ENCODE peak calls at places on chromosomes 13 and 19, in five cellular contexts. J is HepG2, T is IMR-90, O is K562, X is H1. L is an unnamed sample.

GRCh38 chr19:56098731-56099577 is 22.1 kb downstream of the ZNF787 start:
- DNase-seq in J (no peak), O (no peak), T (no peak), X (no peak), L (no peak)

GRCh38 chr19:20879501-20879900 is 43.5 kb upstream of the ZNF85 start:
- DNase-seq in O (no peak), T (no peak), J (no peak), X (no peak), L (no peak)

GRCh38 chr19:38209671-38210457 is 14.2 kb downstream of the DPF1 start:
- DNase-seq in T (peak), X (no peak), O (no peak), J (no peak), L (no peak)

GRCh38 chr13:64289702-64290101 is 2874.1 kb upstream of the PCDH20 start:
- DNase-seq in O (no peak), X (no peak), J (no peak), T (no peak), L (no peak)

GRCh38 chr19:45782162-45782623 is at the start of gene DMPK:
- DNase-seq in J (no peak), T (no peak), X (no peak), O (peak), L (no peak)

GRCh38 chr13:85638815-85639393 is 160.3 kb downstream of the SLITRK6 start:
- DNase-seq in J (no peak), X (no peak), T (no peak), O (no peak), L (no peak)

GRCh38 chr13:31786011-31786410 is 46.7 kb downstream of the RXFP2 start:
- DNase-seq in J (no peak), T (no peak), X (no peak), O (no peak), L (no peak)

GRCh38 chr13:88526186-88526852 is 855.1 kb downstream of the SLITRK5 start:
- DNase-seq in O (no peak), X (no peak), T (no peak), J (no peak), L (no peak)

GRCh38 chr19:38028913-38029565 is 122.0 kb downstream of the SIPA1L3 start:
- DNase-seq in O (no peak), X (no peak), J (no peak), T (peak), L (no peak)

GRCh38 chr19:8004723-8005513 is 523 bp downstream of the ELAVL1 start:
- DNase-seq in T (peak), X (no peak), O (no peak), J (no peak), L (no peak)

GRCh38 chr13:103948477-103948876 is 882.3 kb upstream of the SLC10A2 start:
- DNase-seq in O (no peak), T (no peak), J (no peak), X (no peak), L (no peak)

GRCh38 chr13:30923423-30923822 is 9.0 kb upstream of the TEX26 start:
- DNase-seq in T (no peak), X (no peak), J (no peak), O (no peak), L (no peak)

GRCh38 chr13:54687173-54687572 is 1658.6 kb downstream of the OLFM4 start:
- DNase-seq in T (no peak), X (no peak), O (no peak), J (no peak), L (no peak)

GRCh38 chr13:57611956-57612355 is 19.6 kb upstream of the PCDH17 start:
- DNase-seq in X (no peak), O (no peak), J (no peak), T (no peak), L (no peak)

GRCh38 chr13:26743971-26744370 is 16.6 kb downstream of the GPR12 start:
- DNase-seq in T (no peak), O (no peak), J (no peak), X (no peak), L (no peak)

GRCh38 chr13:29969286-29969685 is 118.9 kb upstream of the UBL3 start:
- DNase-seq in O (no peak), X (no peak), T (peak), J (no peak), L (no peak)

GRCh38 chr19:48639483-48640375 is 2.5 kb upstream of the DBP start:
- DNase-seq in O (peak), X (no peak), T (no peak), J (no peak), L (no peak)

GRCh38 chr13:74465279-74465678 is 331.1 kb upstream of the KLF12 start:
- DNase-seq in O (no peak), T (no peak), X (no peak), J (no peak), L (no peak)
- TF ChIP-seq MAFK in O (no peak), T (no peak), X (no peak), J (no peak), L (no peak)

GRCh38 chr19:14871619-14872230 is 14.2 kb downstream of the OR7A17 start:
- DNase-seq in X (no peak), T (peak), O (peak), J (no peak), L (peak)
- TF ChIP-seq MAFK in X (no peak), T (no peak), O (no peak), J (no peak), L (no peak)

GRCh38 chr13:99161512-99161911 is 39.1 kb upstream of the UBAC2 start:
- DNase-seq in X (no peak), T (no peak), J (no peak), O (no peak), L (no peak)

GRCh38 chr13:99158846-99159245 is 41.8 kb upstream of the UBAC2 start:
- DNase-seq in J (no peak), X (no peak), O (no peak), T (no peak), L (no peak)

GRCh38 chr13:99157046-99157445 is 43.6 kb upstream of the UBAC2 start:
- DNase-seq in T (no peak), X (no peak), J (no peak), O (no peak), L (no peak)

GRCh38 chr13:99160415-99160814 is 40.2 kb upstream of the UBAC2 start:
- DNase-seq in O (no peak), X (no peak), T (no peak), J (no peak), L (no peak)

DNA sequence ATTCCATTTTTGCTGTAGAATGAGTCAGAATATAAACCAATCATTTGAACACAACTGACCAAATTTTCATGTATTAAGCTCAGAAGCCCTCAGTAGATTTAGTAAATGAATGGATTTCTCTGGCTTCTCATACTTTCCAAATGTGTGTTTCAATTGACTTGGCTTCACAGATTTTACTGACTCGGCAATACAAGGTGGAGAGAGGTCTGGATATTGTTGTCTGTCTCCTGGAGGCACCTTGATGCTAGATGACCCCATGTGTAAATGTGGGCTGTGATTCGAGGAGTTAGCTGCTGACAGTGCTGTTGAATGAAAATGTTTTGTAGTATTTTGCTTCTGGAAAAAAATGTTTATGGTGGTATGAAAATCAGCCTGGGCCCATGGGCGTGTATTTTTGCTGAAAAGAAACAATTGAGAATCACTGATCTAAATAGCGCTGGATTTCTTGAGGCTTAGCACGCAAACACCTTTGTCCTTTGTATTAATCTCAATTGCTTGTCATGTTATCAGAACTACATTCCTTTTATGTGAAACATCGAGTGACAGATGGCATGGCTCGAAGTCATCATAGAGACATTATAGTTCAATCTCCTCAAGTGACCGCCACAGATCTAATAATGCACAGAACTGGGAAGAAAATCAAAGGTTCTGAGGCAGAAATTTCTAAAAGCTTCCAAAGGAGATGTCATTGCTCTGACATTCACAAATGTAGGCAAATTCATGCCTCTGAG is 41.2 kb upstream of the UBAC2 start:
- DNase-seq in X (no peak), O (no peak), J (no peak), T (no peak), L (no peak)
- TF ChIP-seq MAFK in X (no peak), O (no peak), J (no peak), T (peak), L (peak)

GRCh38 chr13:113919761-113920160 is 54.1 kb downstream of the C13orf46 start:
- DNase-seq in T (no peak), O (no peak), X (no peak), J (no peak), L (no peak)
- TF ChIP-seq MAFK in T (no peak), O (no peak), X (no peak), J (no peak), L (no peak)

GRCh38 chr13:59679239-59679638 is 484.5 kb downstream of the DIAPH3 start:
- DNase-seq in O (no peak), X (no peak), T (no peak), J (no peak), L (no peak)

GRCh38 chr13:59681630-59682311 is 482.0 kb downstream of the DIAPH3 start:
- DNase-seq in J (no peak), T (no peak), O (no peak), X (no peak), L (no peak)

GRCh38 chr13:59677966-59678814 is 485.5 kb downstream of the DIAPH3 start:
- DNase-seq in X (no peak), O (peak), J (peak), T (peak), L (peak)

GRCh38 chr13:59677430-59677829 is 486.3 kb downstream of the DIAPH3 start:
- DNase-seq in J (no peak), T (no peak), X (no peak), O (no peak), L (no peak)

DNA sequence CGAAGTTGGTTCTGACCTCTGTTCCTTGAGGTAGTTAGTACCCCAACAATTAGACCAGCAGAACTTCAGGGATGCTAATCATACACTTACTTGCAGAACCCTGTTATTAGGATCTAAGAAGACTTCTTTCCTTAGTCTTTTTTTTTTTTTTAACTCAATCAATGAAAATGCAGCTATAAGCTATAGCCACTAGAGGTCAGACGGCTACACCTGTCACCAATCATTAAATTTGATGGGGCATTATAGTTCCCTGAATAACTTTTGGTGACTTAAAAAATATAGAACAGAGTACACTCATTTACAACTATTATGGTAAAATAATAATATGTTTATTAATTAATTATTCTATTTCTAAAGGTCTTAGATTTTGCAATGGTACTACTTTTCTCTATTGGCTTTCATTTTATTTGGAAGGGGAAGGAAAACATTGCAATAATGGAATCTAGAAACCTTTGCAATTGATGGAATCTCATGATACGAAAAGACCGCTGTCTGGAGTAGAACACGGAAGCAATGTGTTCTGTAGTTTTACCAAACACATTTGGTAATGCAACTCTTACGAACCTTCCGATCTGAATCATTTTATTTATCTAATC is 483.2 kb downstream of the DIAPH3 start:
- DNase-seq in X (no peak), T (peak), J (no peak), O (peak), L (no peak)
- TF ChIP-seq MAFK in X (no peak), T (no peak), J (no peak), O (no peak), L (no peak)

GRCh38 chr13:23722726-23723453 is 152.7 kb downstream of the TNFRSF19 start:
- DNase-seq in J (peak), X (no peak), T (no peak), O (no peak), L (no peak)
- TF ChIP-seq MAFK in J (no peak), X (no peak), T (no peak), O (no peak), L (no peak)

GRCh38 chr19:6822311-6822670 is 49.8 kb downstream of the VAV1 start:
- DNase-seq in O (no peak), X (no peak), T (no peak), J (no peak), L (no peak)

GRCh38 chr19:6820237-6820636 is 47.7 kb downstream of the VAV1 start:
- DNase-seq in T (no peak), O (no peak), X (no peak), J (no peak), L (no peak)

GRCh38 chr19:6825076-6825774 is 52.7 kb downstream of the VAV1 start:
- DNase-seq in T (no peak), O (no peak), X (no peak), J (no peak), L (no peak)

GRCh38 chr19:6819323-6819722 is 46.8 kb downstream of the VAV1 start:
- DNase-seq in O (no peak), X (no peak), T (no peak), J (no peak), L (no peak)

GRCh38 chr19:6821639-6822310 is 49.3 kb downstream of the VAV1 start:
- DNase-seq in X (no peak), J (no peak), O (no peak), T (no peak), L (no peak)
- TF ChIP-seq MAFK in X (no peak), J (no peak), O (no peak), T (no peak), L (no peak)

GRCh38 chr13:41693434-41693833 is 236.1 kb downstream of the RGCC start:
- DNase-seq in O (no peak), J (no peak), X (no peak), T (no peak), L (no peak)
- TF ChIP-seq MAFK in O (no peak), J (no peak), X (no peak), T (no peak), L (no peak)